ENCODE peak calls at places on chromosome X, in seven cellular contexts. X is fibroblast of lung; S is CD8-positive, alpha-beta T cell; W is GM12878; T is aorta; R is PC-3; J is left lung. F is an unnamed sample. For H3K4me1, the result is how much of the 10 kb centered on the place peaks cover.

GRCh38 chrX:150848914-150849365 is 49.5 kb downstream of the CD99L2 start:
- DNase-seq in T (no peak), J (peak), W (no peak), X (no peak), S (no peak), R (peak), F (no peak)

GRCh38 chrX:118271770-118272169 is 74.1 kb upstream of the WDR44 start:
- DNase-seq in R (no peak), X (peak), S (no peak), W (no peak), T (no peak), J (no peak), F (no peak)

GRCh38 chrX:105331244-105331643 is 110.8 kb upstream of the TEX13A start:
- DNase-seq in X (peak), R (peak), T (no peak), J (no peak), S (no peak), W (no peak), F (no peak)

GRCh38 chrX:7153231-7153630 is 5.3 kb upstream of the PUDP start:
- DNase-seq in S (no peak), X (no peak), T (no peak), R (no peak), W (no peak), J (no peak), F (no peak)

GRCh38 chrX:389021-389441 is 2.3 kb upstream of the PPP2R3B start:
- DNase-seq in T (no peak), R (no peak), S (no peak), W (no peak), X (no peak), J (no peak), F (no peak)

GRCh38 chrX:103215768-103216085 is 819 bp downstream of the BEX4 start:
- DNase-seq in X (no peak), J (no peak), T (no peak), W (no peak), S (no peak), R (no peak), F (no peak)

GRCh38 chrX:2696698-2697215 is 5.7 kb downstream of the CD99 start:
- DNase-seq in T (no peak), S (peak), J (no peak), X (peak), R (peak), W (peak), F (no peak)

GRCh38 chrX:66163849-66164401 is at the start of gene HEPH:
- DNase-seq in R (no peak), W (peak), X (peak), T (no peak), J (no peak), S (no peak), F (no peak)

GRCh38 chrX:63809158-63809557 is 24.1 kb upstream of the ARHGEF9 start:
- DNase-seq in T (no peak), J (no peak), X (no peak), R (no peak), W (no peak), S (no peak), F (no peak)

GRCh38 chrX:54358424-54359211 is 772 bp upstream of the WNK3 start:
- DNase-seq in R (no peak), J (no peak), S (peak), X (peak), W (no peak), T (peak), F (no peak)

GRCh38 chrX:10398271-10398670 is 222.1 kb downstream of the MID1 start:
- DNase-seq in J (no peak), T (no peak), R (no peak), W (no peak), X (no peak), S (no peak), F (no peak)

GRCh38 chrX:83759872-83760271 is 101.1 kb upstream of the CYLC1 start:
- DNase-seq in S (no peak), R (peak), T (no peak), W (no peak), J (no peak), X (peak), F (no peak)

GRCh38 chrX:15328821-15329220 is 6.5 kb downstream of the PIGA start:
- DNase-seq in T (no peak), J (no peak), S (no peak), X (no peak), R (no peak), W (no peak), F (no peak)

GRCh38 chrX:15336023-15336413 is 695 bp upstream of the PIGA start:
- DNase-seq in W (no peak), T (no peak), R (peak), J (no peak), S (peak), X (peak), F (no peak)

GRCh38 chrX:15335135-15336022 is at the start of gene PIGA:
- DNase-seq in J (peak), W (peak), R (peak), S (peak), X (peak), T (peak), F (peak)

DNA sequence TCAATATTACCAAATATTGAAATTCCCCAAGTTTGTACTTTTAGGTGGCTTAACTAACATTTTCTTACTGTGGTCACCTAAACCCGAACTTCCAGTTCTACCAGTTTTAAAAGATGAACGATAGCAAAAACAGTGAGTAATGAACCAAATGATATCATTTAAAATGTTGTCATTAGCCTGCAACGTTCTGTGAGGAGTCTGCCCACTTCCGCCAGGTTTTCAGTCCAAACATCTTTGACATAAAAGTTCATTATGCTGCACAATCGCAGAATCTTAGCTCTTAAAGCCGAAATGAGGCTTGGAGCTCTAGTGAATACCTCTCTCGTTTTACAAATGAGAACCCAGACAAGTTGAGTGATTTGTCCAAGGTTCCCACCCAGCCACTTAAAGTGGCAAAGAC is 762 bp downstream of the PIGA start:
- DNase-seq in S (peak), J (no peak), R (peak), W (no peak), T (no peak), X (peak), F (no peak)
- H3K27ac ChIP-seq in S (peak), J (peak), R (peak), W (peak), T (no peak), X (peak), F (peak)

DNA sequence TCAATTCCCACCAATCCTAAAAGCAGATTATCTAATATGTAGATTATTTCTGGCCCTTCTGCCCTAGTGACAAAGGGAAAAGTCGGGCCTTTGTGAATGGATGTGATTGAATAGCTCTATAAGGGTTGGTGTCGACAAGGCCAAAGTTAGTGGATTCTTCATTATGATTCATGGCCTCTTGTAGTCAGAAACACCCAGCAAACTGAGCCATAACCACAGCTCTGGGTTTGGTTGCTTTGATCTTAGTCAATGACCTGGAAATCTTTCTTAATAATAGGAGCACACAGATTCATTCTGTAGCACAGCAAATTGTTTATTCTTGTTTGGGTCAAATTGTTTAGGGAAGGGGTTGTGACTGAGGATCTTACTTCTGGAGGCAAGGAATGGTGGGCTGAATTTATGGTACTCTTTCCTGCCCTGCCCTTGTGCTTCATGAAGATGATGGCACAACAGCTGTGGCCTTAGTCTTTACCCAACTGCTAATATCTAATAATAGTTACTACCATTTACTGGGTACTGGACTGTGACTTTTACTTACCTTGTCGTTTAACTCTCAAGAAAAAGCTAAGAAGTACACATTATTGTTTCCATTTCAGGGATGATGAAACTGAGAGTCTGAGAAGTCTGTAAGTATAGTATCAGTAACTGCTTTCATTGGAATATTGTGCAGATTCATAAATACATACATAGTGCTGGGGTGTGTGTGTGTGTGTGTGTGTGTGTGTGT is 74.0 kb downstream of the AFF2 start:
- DNase-seq in T (no peak), W (peak), J (no peak), X (peak), R (no peak), S (no peak), F (no peak)
- H3K4me1 ChIP-seq in T (under half), W (under half), J (under half), X (under half), R (under half), S (under half), F (under half)

GRCh38 chrX:47293106-47293505 is 60.3 kb downstream of the USP11 start:
- DNase-seq in T (no peak), S (no peak), R (peak), J (no peak), X (no peak), W (no peak), F (no peak)
- H3K27ac ChIP-seq in T (no peak), S (no peak), R (no peak), J (no peak), X (no peak), W (no peak), F (no peak)

GRCh38 chrX:70479970-70480659 is 35.5 kb downstream of the DLG3 start:
- DNase-seq in X (no peak), S (no peak), J (no peak), W (no peak), R (peak), T (no peak), F (no peak)

GRCh38 chrX:70477734-70478075 is 33.1 kb downstream of the DLG3 start:
- DNase-seq in J (no peak), T (no peak), W (no peak), R (no peak), S (no peak), X (no peak), F (no peak)

GRCh38 chrX:70476934-70477733 is 32.5 kb downstream of the DLG3 start:
- DNase-seq in T (no peak), R (peak), X (peak), W (no peak), J (no peak), S (no peak), F (no peak)

GRCh38 chrX:70479197-70479969 is 34.7 kb downstream of the DLG3 start:
- DNase-seq in X (peak), S (no peak), J (no peak), W (no peak), R (peak), T (no peak), F (no peak)

GRCh38 chrX:70478521-70478920 is 33.9 kb downstream of the DLG3 start:
- DNase-seq in S (no peak), J (no peak), R (no peak), W (no peak), T (no peak), X (no peak), F (no peak)
- H3K4me1 ChIP-seq in S (under half), J (under half), R (half or more), W (under half), T (under half), X (under half), F (under half)

DNA sequence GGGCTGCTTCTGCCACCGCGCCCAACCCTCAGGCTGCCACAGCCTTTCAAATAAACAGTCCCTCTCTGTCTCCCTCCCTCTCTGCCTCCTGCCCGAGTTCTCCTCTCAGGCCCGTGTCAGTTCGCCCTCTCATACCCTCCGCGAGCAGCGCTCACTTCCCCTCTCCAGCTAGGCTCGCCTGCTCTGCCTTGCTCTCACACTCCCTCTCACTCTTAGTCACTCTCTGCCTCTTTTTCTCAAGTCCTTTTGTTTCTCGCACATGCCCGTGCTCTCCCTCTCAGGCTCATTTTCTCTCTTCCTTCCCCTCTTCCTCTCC is 3.2 kb downstream of the EFNB1 start:
- DNase-seq in R (peak), S (no peak), W (no peak), T (peak), J (no peak), X (peak), F (no peak)
- H3K27ac ChIP-seq in R (peak), S (no peak), W (no peak), T (no peak), J (peak), X (peak), F (peak)

DNA sequence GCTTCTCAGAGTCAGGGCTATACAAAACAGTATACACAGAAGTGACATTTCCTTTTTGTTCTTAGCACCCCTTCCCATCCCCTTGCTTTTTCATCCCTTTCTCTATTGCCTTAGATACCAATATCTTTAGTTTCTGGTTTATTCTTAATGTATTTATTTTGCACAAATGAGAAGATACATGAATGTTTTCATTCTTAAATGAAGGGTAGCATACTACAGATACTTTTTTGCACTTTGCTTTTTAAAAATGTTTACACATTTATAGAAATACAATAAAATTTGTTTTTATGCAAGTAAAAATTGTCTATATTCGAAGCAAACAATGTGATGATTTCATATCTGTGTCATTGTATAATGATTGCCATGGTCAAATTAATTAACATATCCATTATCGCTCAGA is 33.1 kb downstream of the TSPAN7 start:
- DNase-seq in R (no peak), W (no peak), X (no peak), T (no peak), S (no peak), J (no peak), F (no peak)
- H3K4me1 ChIP-seq in R (under half), W (under half), X (under half), T (under half), S (under half), J (under half), F (under half)

DNA sequence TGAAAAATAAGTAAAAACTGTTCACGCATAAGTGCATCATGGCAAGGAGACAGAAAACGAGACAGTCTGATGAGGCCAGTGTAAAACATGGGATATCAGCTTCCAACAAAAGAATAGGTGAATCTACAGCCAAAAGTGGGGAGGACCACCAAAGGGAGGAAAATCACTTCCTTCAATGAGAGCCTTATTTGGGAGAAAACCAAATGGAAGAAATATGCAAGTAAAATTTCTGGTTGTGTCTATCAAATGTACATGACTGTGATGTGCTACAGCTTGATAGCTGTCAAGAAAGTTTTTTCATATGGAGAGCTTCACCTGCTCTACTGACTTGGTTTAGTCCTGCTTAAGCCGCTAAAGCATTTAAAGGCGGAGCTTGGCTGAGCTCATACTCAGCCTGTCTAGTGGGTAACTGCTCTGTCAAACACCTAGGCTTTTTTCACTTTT is 66.2 kb downstream of the MAGEA1 start:
- DNase-seq in W (no peak), X (no peak), R (no peak), J (no peak), T (no peak), S (no peak), F (no peak)
- H3K27ac ChIP-seq in W (no peak), X (no peak), R (no peak), J (no peak), T (no peak), S (no peak), F (no peak)

F was measured in vagina.